ENCODE peak calls at places on chromosomes 11 and 22, in four cellular contexts. R, J, W and K are unnamed samples.

GRCh38 chr11:62555464-62556092 is 9.0 kb upstream of the AHNAK start:
- DNase-seq in R (no peak), J (no peak), W (no peak), K (no peak)

GRCh38 chr22:19115628-19116027 is 6.6 kb downstream of the DGCR2 start:
- DNase-seq in J (no peak), W (no peak), R (peak), K (no peak)

GRCh38 chr11:44893250-44894216 is 57.1 kb downstream of the TP53I11 start:
- DNase-seq in R (peak), W (no peak), J (no peak), K (no peak)

GRCh38 chr11:120025606-120026335 is 112.1 kb downstream of the TRIM29 start:
- DNase-seq in W (no peak), J (no peak), R (no peak), K (no peak)

GRCh38 chr11:122523841-122524531 is 131.5 kb upstream of the UBASH3B start:
- DNase-seq in R (peak), J (no peak), W (no peak), K (no peak)

GRCh38 chr11:69131644-69132300 is 24.0 kb upstream of the SMIM38 start:
- DNase-seq in R (peak), J (peak), W (peak), K (peak)

GRCh38 chr11:82960779-82961143 is 59.2 kb downstream of the DDIAS start:
- DNase-seq in J (no peak), R (no peak), W (no peak), K (no peak)

GRCh38 chr11:66388746-66389386 is 17.3 kb upstream of the SLC29A2 start:
- DNase-seq in J (no peak), R (peak), W (peak), K (peak)

GRCh38 chr22:25996669-25997068 is 172.6 kb upstream of the SEZ6L start:
- DNase-seq in R (no peak), W (no peak), J (no peak), K (no peak)

GRCh38 chr22:26770624-26771023 is 113.2 kb downstream of the MIAT start:
- DNase-seq in W (no peak), J (no peak), R (no peak), K (no peak)

GRCh38 chr22:42972592-42973535 is 42.1 kb downstream of the PACSIN2 start:
- DNase-seq in J (no peak), W (no peak), R (no peak), K (peak)

GRCh38 chr22:49396817-49397216 is 430.9 kb downstream of the BRD1 start:
- DNase-seq in W (no peak), R (no peak), J (no peak), K (no peak)

GRCh38 chr11:73996161-73996747 is 12.6 kb downstream of the UCP3 start:
- DNase-seq in J (no peak), W (no peak), R (no peak), K (no peak)

GRCh38 chr22:27842994-27843431 is 41.5 kb upstream of the MN1 start:
- DNase-seq in W (no peak), R (no peak), J (no peak), K (no peak)

GRCh38 chr22:40178417-40179409 is 988 bp downstream of the TNRC6B start:
- DNase-seq in J (no peak), R (peak), W (no peak), K (no peak)

GRCh38 chr11:33062137-33062536 is 22.8 kb downstream of the TCP11L1 start:
- DNase-seq in W (no peak), R (no peak), J (no peak), K (no peak)

GRCh38 chr22:49587987-49588386 is 239.7 kb downstream of the BRD1 start:
- DNase-seq in J (no peak), W (no peak), R (no peak), K (no peak)

GRCh38 chr11:26901162-26901561 is 92.8 kb upstream of the FIBIN start:
- DNase-seq in R (no peak), W (no peak), J (no peak), K (no peak)